ENCODE peak calls at places on chromosomes 4 and X, in six cellular contexts. Q is WTC11, G is A549, P is endothelial cell of umbilical vein, K is K562, H is H1. U is an unnamed sample.

GRCh38 chrX:19640063-19640462 is 124.8 kb upstream of the MAP3K15 start:
- DNase-seq in P (no peak), G (no peak), Q (no peak), K (no peak), H (no peak), U (no peak)

GRCh38 chr4:176467011-176467410 is 147.2 kb downstream of the SPCS3 start:
- DNase-seq in G (no peak), K (no peak), Q (no peak), H (no peak), P (no peak), U (no peak)

GRCh38 chr4:95092762-95093161 is 335.0 kb downstream of the BMPR1B start:
- DNase-seq in Q (no peak), G (peak; percentile 46), P (peak; percentile 42), K (no peak), H (no peak), U (no peak)

GRCh38 chrX:136491832-136492231 is 4.1 kb downstream of the BRS3 start:
- DNase-seq in P (no peak), Q (no peak), K (no peak), G (no peak), H (no peak), U (no peak)

GRCh38 chrX:107716045-107716684 is 59.4 kb downstream of the TSC22D3 start:
- DNase-seq in H (no peak), G (no peak), K (no peak), P (peak; percentile 32), Q (peak; percentile 56), U (no peak)

GRCh38 chrX:9569875-9570274 is 105.0 kb downstream of the TBL1X start:
- DNase-seq in G (no peak), Q (no peak), P (no peak), H (no peak), K (no peak), U (no peak)

GRCh38 chr4:18419780-18420179 is 398.2 kb upstream of the LCORL start:
- DNase-seq in H (no peak), P (no peak), K (no peak), G (no peak), Q (no peak), U (no peak)

GRCh38 chr4:17347445-17347844 is 164.4 kb downstream of the QDPR start:
- DNase-seq in P (peak; percentile 40), Q (peak; percentile 57), H (peak; percentile 55), K (peak; percentile 15), G (peak; percentile 3), U (peak; percentile 39)

GRCh38 chr4:82791179-82791578 is 7.4 kb downstream of the SCD5 start:
- DNase-seq in G (no peak), H (no peak), K (no peak), Q (no peak), P (no peak), U (no peak)

GRCh38 chrX:10597871-10598270 is 22.5 kb downstream of the MID1 start:
- DNase-seq in H (no peak), P (peak; percentile 63), G (peak; percentile 67), Q (peak; percentile 25), K (no peak), U (peak; percentile 28)

GRCh38 chrX:103792916-103793540 is 16.4 kb downstream of the PLP1 start:
- DNase-seq in Q (no peak), H (no peak), P (no peak), G (no peak), K (no peak), U (no peak)

GRCh38 chr4:87677731-87678130 is 27.7 kb downstream of the DMP1 start:
- DNase-seq in G (no peak), H (no peak), Q (no peak), P (no peak), K (no peak), U (no peak)

GRCh38 chr4:38190717-38191178 is 230.6 kb downstream of the PTTG2 start:
- DNase-seq in H (no peak), K (no peak), Q (no peak), P (peak; percentile 88), G (no peak), U (no peak)
- TF ChIP-seq JUN in H (no peak), K (no peak), Q (no peak), P (peak; percentile 62), G (no peak), U (no peak)

GRCh38 chrX:6384921-6385320 is 150.0 kb downstream of the VCX3A start:
- DNase-seq in G (no peak), K (no peak), P (no peak), Q (no peak), H (no peak), U (no peak)

GRCh38 chrX:6383488-6383887 is 151.4 kb downstream of the VCX3A start:
- DNase-seq in Q (no peak), P (no peak), H (no peak), G (no peak), K (no peak), U (no peak)

GRCh38 chrX:6382284-6382683 is 152.6 kb downstream of the VCX3A start:
- DNase-seq in H (no peak), Q (no peak), P (no peak), K (no peak), G (no peak), U (no peak)

GRCh38 chrX:6383911-6384310 is 151.0 kb downstream of the VCX3A start:
- DNase-seq in H (no peak), K (no peak), Q (no peak), G (no peak), P (no peak), U (no peak)

GRCh38 chrX:6384391-6384790 is 150.5 kb downstream of the VCX3A start:
- DNase-seq in K (no peak), P (no peak), Q (no peak), G (no peak), H (no peak), U (no peak)
- TF ChIP-seq JUN in K (no peak), P (no peak), Q (no peak), G (no peak), H (no peak), U (no peak)

GRCh38 chr4:61614256-61614655 is 414.1 kb downstream of the ADGRL3 start:
- DNase-seq in K (no peak), H (no peak), P (no peak), G (no peak), Q (no peak), U (no peak)

DNA sequence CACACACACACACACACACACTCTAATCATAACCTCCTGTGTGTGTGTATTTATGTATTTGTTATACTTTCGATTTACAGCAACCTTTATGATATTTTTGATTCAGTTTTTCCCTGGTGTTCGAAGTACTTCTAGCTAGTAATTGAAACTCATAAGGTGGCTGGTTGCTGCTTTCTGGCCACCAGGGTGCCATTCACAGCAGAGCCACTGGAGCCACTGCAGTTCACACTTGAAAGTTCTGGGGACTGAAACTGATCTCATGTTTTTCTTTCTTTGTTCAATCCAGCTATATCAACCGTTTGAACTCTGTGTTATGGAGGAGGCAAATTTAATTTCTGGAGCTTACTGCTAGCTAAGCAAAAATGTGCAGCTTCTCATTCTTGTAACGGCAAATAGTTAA is 419.4 kb downstream of the ADGRL3 start:
- DNase-seq in H (no peak), P (no peak), K (no peak), Q (no peak), G (peak; percentile 0), U (no peak)
- TF ChIP-seq JUN in H (no peak), P (no peak), K (no peak), Q (no peak), G (no peak), U (no peak)

GRCh38 chr4:740656-741282 is 35.1 kb downstream of the PCGF3 start:
- DNase-seq in K (no peak), P (no peak), Q (no peak), G (no peak), H (no peak), U (no peak)
- TF ChIP-seq JUN in K (no peak), P (no peak), Q (no peak), G (no peak), H (no peak), U (no peak)

GRCh38 chr4:146058531-146058930 is 117.0 kb upstream of the LSM6 start:
- DNase-seq in Q (no peak), P (no peak), G (no peak), H (no peak), K (no peak), U (no peak)
- TF ChIP-seq JUN in Q (no peak), P (no peak), G (no peak), H (no peak), K (no peak), U (no peak)